ENCODE peak calls at places on chromosomes 2 and 18, in nine cellular contexts. K is GM12864, W is foreskin fibroblast, S is hepatocyte, J is bronchial epithelial cell, R is IMR-90, A is fibroblast of mammary gland, L is brain microvascular endothelial cell, F is colonic mucosa. T is an unnamed sample.

GRCh38 chr2:181810823-181811695 is 80.5 kb upstream of the ITPRID2 start:
- DNase-seq in W (peak; percentile 78), S (peak; percentile 56), L (peak; percentile 95), J (peak; percentile 99), K (no peak), A (peak; percentile 95), R (peak; percentile 93), F (peak; percentile 63), T (peak; percentile 84)

GRCh38 chr18:75553021-75553420 is 125.5 kb upstream of the SMIM21 start:
- DNase-seq in S (no peak), K (no peak), R (no peak), A (no peak), L (no peak), W (no peak), F (no peak), J (no peak), T (no peak)

GRCh38 chr2:134669731-134670669 is 48.8 kb downstream of the TMEM163 start:
- DNase-seq in K (no peak), F (no peak), W (no peak), L (no peak), J (no peak), A (no peak), S (no peak), R (no peak), T (no peak)

GRCh38 chr2:42513252-42513918 is 19.6 kb upstream of the KCNG3 start:
- DNase-seq in F (peak; percentile 78), J (peak; percentile 65), L (peak; percentile 48), R (peak; percentile 43), K (peak; percentile 13), S (peak; percentile 72), W (peak; percentile 28), A (peak; percentile 71), T (peak; percentile 26)

GRCh38 chr2:28586864-28587263 is 91.0 kb downstream of the PLB1 start:
- DNase-seq in W (no peak), L (no peak), R (no peak), A (no peak), S (no peak), J (no peak), F (no peak), K (no peak), T (no peak)

GRCh38 chr2:209661286-209661685 is 110.3 kb upstream of the UNC80 start:
- DNase-seq in F (no peak), L (no peak), R (no peak), W (no peak), J (no peak), S (no peak), A (no peak), K (no peak), T (no peak)

GRCh38 chr2:199606193-199606780 is 148.5 kb upstream of the SATB2 start:
- DNase-seq in W (no peak), A (no peak), K (no peak), J (no peak), S (no peak), L (no peak), R (no peak), F (no peak), T (no peak)

GRCh38 chr2:228657807-228658402 is 476.4 kb upstream of the SPHKAP start:
- DNase-seq in F (no peak), K (no peak), L (no peak), R (peak; percentile 46), J (peak; percentile 48), W (peak; percentile 33), A (peak; percentile 67), S (peak; percentile 55), T (no peak)

GRCh38 chr2:55590810-55591440 is 26.5 kb downstream of the PPP4R3B start:
- DNase-seq in R (peak; percentile 60), J (peak; percentile 87), F (no peak), S (no peak), A (peak; percentile 90), W (peak; percentile 40), L (no peak), K (peak; percentile 12), T (no peak)

GRCh38 chr18:55236150-55236931 is 277.1 kb upstream of the CCDC68 start:
- DNase-seq in L (no peak), R (peak; percentile 38), A (peak; percentile 55), F (no peak), W (no peak), K (peak; percentile 61), J (no peak), S (no peak), T (no peak)

GRCh38 chr2:152250421-152251100 is 75.0 kb upstream of the STAM2 start:
- DNase-seq in A (no peak), S (no peak), J (no peak), R (no peak), L (no peak), W (no peak), K (no peak), F (no peak), T (no peak)

GRCh38 chr18:12034241-12035100 is 53.2 kb downstream of the IMPA2 start:
- DNase-seq in F (peak; percentile 13), A (no peak), R (no peak), K (no peak), L (no peak), W (no peak), S (no peak), J (no peak), T (no peak)

GRCh38 chr2:119387381-119388129 is 20.8 kb downstream of the DBI start:
- DNase-seq in L (peak; percentile 74), A (peak; percentile 91), J (peak; percentile 77), F (peak; percentile 47), R (peak; percentile 20), W (peak; percentile 39), S (peak; percentile 34), K (no peak), T (no peak)

GRCh38 chr2:232447638-232448472 is 8.1 kb upstream of the ALPI start:
- DNase-seq in K (no peak), A (no peak), F (peak; percentile 52), W (no peak), S (no peak), J (no peak), L (no peak), R (no peak), T (no peak)

GRCh38 chr2:29920631-29921559 is 491 bp downstream of the ALK start:
- DNase-seq in R (peak; percentile 5), F (no peak), W (peak; percentile 14), S (peak; percentile 38), A (no peak), L (no peak), K (no peak), J (no peak), T (no peak)

GRCh38 chr2:101418704-101419663 is 31.7 kb upstream of the CREG2 start:
- DNase-seq in K (peak; percentile 13), A (peak; percentile 74), W (peak; percentile 33), J (peak; percentile 66), S (peak; percentile 85), L (peak; percentile 71), R (peak; percentile 74), F (peak; percentile 68), T (peak; percentile 25)

GRCh38 chr2:189086710-189087109 is 92.9 kb downstream of the COL5A2 start:
- DNase-seq in R (peak; percentile 80), S (no peak), F (no peak), J (no peak), K (no peak), W (peak; percentile 68), A (peak; percentile 84), L (peak; percentile 25), T (no peak)

GRCh38 chr18:27007880-27008279 is 142.4 kb upstream of the AQP4 start:
- DNase-seq in R (no peak), S (no peak), J (peak; percentile 5), F (no peak), A (no peak), L (no peak), K (no peak), W (no peak), T (no peak)

GRCh38 chr18:27009293-27009692 is 143.8 kb upstream of the AQP4 start:
- DNase-seq in A (no peak), K (no peak), R (no peak), F (no peak), S (no peak), J (no peak), L (no peak), W (no peak), T (no peak)

GRCh38 chr18:27004056-27004829 is 138.7 kb upstream of the AQP4 start:
- DNase-seq in S (no peak), A (peak; percentile 28), J (peak; percentile 13), R (no peak), F (no peak), L (peak; percentile 1), W (no peak), K (no peak), T (no peak)

GRCh38 chr18:27008575-27008974 is 143.1 kb upstream of the AQP4 start:
- DNase-seq in J (peak; percentile 13), A (no peak), L (no peak), S (no peak), R (no peak), W (no peak), K (no peak), F (no peak), T (no peak)

GRCh38 chr18:27005589-27005988 is 140.1 kb upstream of the AQP4 start:
- DNase-seq in L (no peak), F (no peak), A (peak; percentile 11), J (peak; percentile 25), K (no peak), R (no peak), S (peak; percentile 9), W (no peak), T (no peak)
- TF ChIP-seq CTCF in L (peak; percentile 73), F (no peak), A (peak; percentile 34), J (peak; percentile 47), K (peak; percentile 67), R (no peak), S (peak; percentile 41), W (peak; percentile 16), T (peak; percentile 41)

GRCh38 chr2:23221901-23222300 is 163.1 kb upstream of the KLHL29 start:
- DNase-seq in S (no peak), F (no peak), K (no peak), A (no peak), L (no peak), W (no peak), R (no peak), J (no peak), T (no peak)
- H3K4me3 ChIP-seq in S (no peak overlapping the region), F (no peak overlapping the region), K (no peak overlapping the region), A (no peak overlapping the region), L (no peak overlapping the region), W (no peak overlapping the region), R (no peak overlapping the region), J (no peak overlapping the region), T (no peak overlapping the region)

DNA sequence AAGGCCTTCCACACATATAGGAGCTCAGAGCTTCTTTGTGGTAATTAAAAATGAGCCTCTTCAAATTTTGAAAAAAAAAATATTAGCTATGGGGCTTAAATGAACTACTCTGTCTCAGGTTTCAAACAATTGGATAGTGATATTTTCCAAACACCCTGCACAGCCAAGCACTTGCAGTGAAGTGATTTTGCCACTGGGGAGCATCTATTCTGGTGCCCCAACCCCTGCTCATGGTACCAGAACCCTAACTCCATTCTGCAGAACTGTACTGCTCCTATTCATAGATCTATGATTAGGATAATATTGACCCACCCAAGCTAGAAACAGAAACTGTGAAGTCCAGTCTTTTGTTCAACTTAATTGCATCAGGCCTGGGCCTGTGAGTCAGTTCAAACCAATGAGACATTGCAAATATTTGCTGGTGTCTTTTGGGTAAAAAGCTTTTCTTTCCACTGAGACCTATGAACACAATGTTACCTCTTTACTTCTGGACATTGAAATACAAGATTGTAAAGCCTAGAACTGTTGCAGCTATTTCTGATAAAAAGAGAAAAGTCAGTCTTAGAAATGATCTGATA is 324.0 kb downstream of the GALNT13 start:
- DNase-seq in J (peak; percentile 1), S (no peak), F (no peak), W (no peak), K (no peak), A (peak; percentile 52), L (no peak), R (no peak), T (no peak)
- TF ChIP-seq CTCF in J (no peak), S (no peak), F (no peak), W (no peak), K (no peak), A (no peak), L (no peak), R (no peak), T (no peak)

GRCh38 chr2:236507393-236508085 is 62.1 kb upstream of the ACKR3 start:
- DNase-seq in L (no peak), F (no peak), W (no peak), K (no peak), A (no peak), J (peak; percentile 71), S (peak; percentile 93), R (no peak), T (no peak)
- H3K4me3 ChIP-seq in L (peak overlapping the region; percentile 40), F (peak overlapping the region; percentile 20), W (peak overlapping the region; percentile 37), K (no peak overlapping the region), A (peak overlapping the region; percentile 1), J (peak overlapping the region; percentile 44), S (peak overlapping the region; percentile 38), R (no peak overlapping the region), T (no peak overlapping the region)